ENCODE peak calls at places on chromosomes 11 and 22, in six cellular contexts. One of them, this sample, is unnamed.

GRCh38 chr11:47786373-47786772 is 19.2 kb upstream of the FNBP4 start:
- DNase-seq in A549: no peak
- DNase-seq in fibroblast of the aortic adventitia: peak; percentile 48
- DNase-seq in ACHN: no peak
- DNase-seq in mammary epithelial cell: no peak
- DNase-seq in H54: no peak
- DNase-seq in this sample: no peak

GRCh38 chr11:10379871-10380568 is 75.0 kb upstream of the AMPD3 start:
- DNase-seq in A549: no peak
- DNase-seq in fibroblast of the aortic adventitia: peak; percentile 78
- DNase-seq in ACHN: no peak
- DNase-seq in mammary epithelial cell: peak; percentile 52
- DNase-seq in H54: no peak
- DNase-seq in this sample: no peak

GRCh38 chr11:110366234-110366633 is 63.5 kb upstream of the FDX1 start:
- DNase-seq in A549: no peak
- DNase-seq in fibroblast of the aortic adventitia: no peak
- DNase-seq in ACHN: no peak
- DNase-seq in mammary epithelial cell: peak; percentile 35
- DNase-seq in H54: no peak
- DNase-seq in this sample: no peak

GRCh38 chr11:80993561-80993960 is 1552.7 kb upstream of the TENM4 start:
- DNase-seq in A549: no peak
- DNase-seq in fibroblast of the aortic adventitia: peak; percentile 14
- DNase-seq in ACHN: peak; percentile 39
- DNase-seq in mammary epithelial cell: no peak
- DNase-seq in H54: no peak
- DNase-seq in this sample: no peak

GRCh38 chr22:19143967-19144400 is 467 bp downstream of the ESS2 start:
- DNase-seq in A549: no peak
- DNase-seq in fibroblast of the aortic adventitia: peak; percentile 8
- DNase-seq in ACHN: no peak
- DNase-seq in mammary epithelial cell: peak; percentile 24
- DNase-seq in H54: peak; percentile 32
- DNase-seq in this sample: no peak

GRCh38 chr11:76680517-76681425 is 10.2 kb upstream of the LRRC32 start:
- DNase-seq in A549: peak; percentile 88
- DNase-seq in fibroblast of the aortic adventitia: peak; percentile 75
- DNase-seq in ACHN: peak; percentile 58
- DNase-seq in mammary epithelial cell: peak; percentile 25
- DNase-seq in H54: peak; percentile 87
- DNase-seq in this sample: peak; percentile 90

GRCh38 chr11:107397357-107397756 is 60.3 kb downstream of the CWF19L2 start:
- DNase-seq in A549: no peak
- DNase-seq in fibroblast of the aortic adventitia: no peak
- DNase-seq in ACHN: no peak
- DNase-seq in mammary epithelial cell: peak; percentile 19
- DNase-seq in H54: no peak
- DNase-seq in this sample: peak; percentile 81

GRCh38 chr11:125112235-125112604 is 794 bp upstream of the TMEM218 start:
- DNase-seq in A549: no peak
- DNase-seq in fibroblast of the aortic adventitia: no peak
- DNase-seq in ACHN: no peak
- DNase-seq in mammary epithelial cell: no peak
- DNase-seq in H54: no peak
- DNase-seq in this sample: no peak

GRCh38 chr11:60428517-60428916 is 855 bp upstream of the MS4A5 start:
- DNase-seq in A549: no peak
- DNase-seq in fibroblast of the aortic adventitia: no peak
- DNase-seq in ACHN: no peak
- DNase-seq in mammary epithelial cell: peak; percentile 50
- DNase-seq in H54: no peak
- DNase-seq in this sample: no peak

GRCh38 chr11:68798221-68798813 is 43.4 kb downstream of the CPT1A start:
- DNase-seq in A549: no peak
- DNase-seq in fibroblast of the aortic adventitia: peak; percentile 15
- DNase-seq in ACHN: peak; percentile 5
- DNase-seq in mammary epithelial cell: no peak
- DNase-seq in H54: no peak
- DNase-seq in this sample: peak; percentile 60

GRCh38 chr11:134818531-134818930 is 406.5 kb upstream of the B3GAT1 start:
- DNase-seq in A549: no peak
- DNase-seq in fibroblast of the aortic adventitia: no peak
- DNase-seq in ACHN: no peak
- DNase-seq in mammary epithelial cell: no peak
- DNase-seq in H54: no peak
- DNase-seq in this sample: peak; percentile 97

GRCh38 chr11:94450061-94450460 is 43.6 kb downstream of the MRE11 start:
- DNase-seq in A549: no peak
- DNase-seq in fibroblast of the aortic adventitia: peak; percentile 78
- DNase-seq in ACHN: no peak
- DNase-seq in mammary epithelial cell: no peak
- DNase-seq in H54: no peak
- DNase-seq in this sample: no peak

GRCh38 chr11:3914807-3915206 is 59.3 kb downstream of the STIM1 start:
- DNase-seq in A549: no peak
- DNase-seq in fibroblast of the aortic adventitia: peak; percentile 22
- DNase-seq in ACHN: no peak
- DNase-seq in mammary epithelial cell: peak; percentile 21
- DNase-seq in H54: no peak
- DNase-seq in this sample: no peak

GRCh38 chr11:112795142-112795815 is 165.9 kb upstream of the NCAM1 start:
- DNase-seq in A549: peak; percentile 57
- DNase-seq in fibroblast of the aortic adventitia: peak; percentile 67
- DNase-seq in ACHN: peak; percentile 35
- DNase-seq in mammary epithelial cell: peak; percentile 53
- DNase-seq in H54: peak; percentile 44
- DNase-seq in this sample: peak; percentile 76